ENCODE peak calls at places on chromosome 3, in nine cellular contexts. O is A673, S is tibial nerve, D is HCT116, Z is K562, N is heart left ventricle, Y is right lobe of liver, H is psoas muscle, B is PC-3. M is an unnamed sample. For H3K9me3, the result is how much of the 10 kb centered on the place peaks cover.

GRCh38 chr3:72675243-72675642 is 173.0 kb downstream of the SHQ1 start:
- DNase-seq in Y (no peak), O (no peak), N (no peak), H (no peak), Z (no peak), B (no peak), S (no peak), D (no peak), M (no peak)

GRCh38 chr3:159182961-159183360 is 381.1 kb downstream of the MFSD1 start:
- DNase-seq in B (no peak), S (no peak), N (no peak), Z (no peak), H (no peak), D (no peak), O (no peak), Y (no peak), M (no peak)

GRCh38 chr3:172701758-172702157 is 9.1 kb downstream of the NCEH1 start:
- DNase-seq in Y (no peak), O (no peak), N (no peak), H (no peak), S (no peak), B (no peak), Z (no peak), D (no peak), M (no peak)

GRCh38 chr3:1294566-1294965 is 201.7 kb downstream of the CNTN6 start:
- DNase-seq in Y (no peak), Z (no peak), N (no peak), B (no peak), H (no peak), D (no peak), S (no peak), O (no peak), M (no peak)

GRCh38 chr3:126106336-126107202 is 22.6 kb upstream of the SLC41A3 start:
- DNase-seq in N (no peak), D (no peak), Z (no peak), S (no peak), O (no peak), Y (peak), B (no peak), H (no peak), M (no peak)

GRCh38 chr3:52109556-52110380 is 44.5 kb downstream of the POC1A start:
- DNase-seq in H (no peak), Z (no peak), O (no peak), N (no peak), S (no peak), B (no peak), Y (no peak), D (no peak), M (no peak)

GRCh38 chr3:149832086-149832485 is 19.1 kb downstream of the RNF13 start:
- DNase-seq in Y (no peak), D (no peak), Z (no peak), O (no peak), H (no peak), S (no peak), N (no peak), B (no peak), M (no peak)

GRCh38 chr3:57544181-57545125 is at the start of gene DNAH12:
- DNase-seq in B (peak), S (no peak), Z (peak), D (no peak), Y (peak), O (peak), N (no peak), H (no peak), M (peak)

GRCh38 chr3:159914421-159914820 is 74.2 kb upstream of the IL12A start:
- DNase-seq in S (no peak), D (no peak), Y (no peak), B (no peak), Z (no peak), N (no peak), H (no peak), O (no peak), M (no peak)

GRCh38 chr3:113084777-113085176 is 94.0 kb downstream of the GTPBP8 start:
- DNase-seq in H (peak), N (peak), S (peak), O (peak), D (no peak), B (peak), Y (no peak), Z (no peak), M (no peak)

GRCh38 chr3:169855514-169855913 is 14.2 kb downstream of the LRRC31 start:
- DNase-seq in S (no peak), N (no peak), Z (no peak), H (no peak), Y (no peak), O (no peak), D (no peak), B (no peak), M (no peak)

GRCh38 chr3:117611242-117611641 is 901.7 kb downstream of the TUSC7 start:
- DNase-seq in O (peak), Z (no peak), S (no peak), N (no peak), D (no peak), B (no peak), Y (no peak), H (no peak), M (peak)

GRCh38 chr3:70261283-70261682 is 51.2 kb downstream of the MDFIC2 start:
- DNase-seq in S (no peak), Z (no peak), H (no peak), Y (no peak), N (no peak), D (no peak), B (peak), O (no peak), M (no peak)

GRCh38 chr3:33277193-33277882 is at the start of gene FBXL2:
- DNase-seq in N (peak), O (peak), Z (peak), H (peak), B (peak), Y (peak), D (peak), S (peak), M (peak)

GRCh38 chr3:63969866-63970265 is 53.4 kb downstream of the PSMD6 start:
- DNase-seq in B (no peak), H (no peak), Y (no peak), S (no peak), N (no peak), O (no peak), Z (no peak), D (no peak), M (no peak)

GRCh38 chr3:176650478-176650877 is 546.8 kb downstream of the TBL1XR1 start:
- DNase-seq in B (peak), O (no peak), S (no peak), Y (no peak), D (no peak), Z (peak), H (no peak), N (no peak), M (no peak)

GRCh38 chr3:173841334-173841733 is 443.8 kb downstream of the NLGN1 start:
- DNase-seq in Z (no peak), B (no peak), S (no peak), D (no peak), H (no peak), O (no peak), Y (no peak), N (no peak), M (no peak)

GRCh38 chr3:86388848-86389247 is 602.1 kb downstream of the VGLL3 start:
- DNase-seq in B (peak), N (no peak), D (no peak), Z (no peak), H (no peak), O (peak), S (no peak), Y (no peak), M (peak)

GRCh38 chr3:65436580-65436979 is 602.1 kb downstream of the MAGI1 start:
- DNase-seq in Z (no peak), Y (no peak), N (no peak), O (peak), S (no peak), B (peak), H (no peak), D (no peak), M (peak)

GRCh38 chr3:124761935-124762334 is 31.7 kb downstream of the UMPS start:
- DNase-seq in D (no peak), Z (no peak), H (no peak), O (no peak), Y (no peak), B (no peak), S (no peak), N (no peak), M (no peak)

GRCh38 chr3:139281512-139282196 is 62.2 kb upstream of the MRPS22 start:
- DNase-seq in Y (no peak), H (no peak), D (no peak), S (no peak), B (no peak), N (no peak), Z (no peak), O (peak), M (peak)

GRCh38 chr3:11413071-11413470 is 140.9 kb downstream of the ATG7 start:
- DNase-seq in O (no peak), H (no peak), Y (no peak), N (no peak), Z (no peak), B (no peak), D (no peak), S (no peak), M (no peak)

GRCh38 chr3:138781012-138781470 is 53.7 kb downstream of the PIK3CB start:
- DNase-seq in N (no peak), S (no peak), O (no peak), D (no peak), B (no peak), Z (no peak), H (no peak), Y (no peak), M (no peak)

GRCh38 chr3:150082898-150083652 is 112.4 kb upstream of the PFN2 start:
- DNase-seq in H (no peak), N (no peak), Y (no peak), Z (no peak), O (no peak), D (no peak), S (no peak), B (no peak), M (no peak)

GRCh38 chr3:185290266-185290665 is 36.4 kb upstream of the EHHADH start:
- DNase-seq in O (no peak), Z (no peak), Y (no peak), D (no peak), N (no peak), B (no peak), H (no peak), S (no peak), M (no peak)

GRCh38 chr3:150469931-150470740 is 62.0 kb downstream of the TSC22D2 start:
- DNase-seq in B (peak), S (no peak), D (peak), N (no peak), O (no peak), Y (no peak), Z (no peak), H (no peak), M (no peak)

GRCh38 chr3:121998588-121999473 is 23.2 kb downstream of the ILDR1 start:
- DNase-seq in B (no peak), Y (no peak), Z (no peak), N (no peak), S (no peak), O (no peak), H (no peak), D (no peak), M (no peak)

GRCh38 chr3:7484636-7485035 is 623.7 kb downstream of the GRM7 start:
- DNase-seq in H (no peak), D (no peak), O (peak), Z (no peak), S (no peak), N (no peak), B (no peak), Y (no peak), M (no peak)

GRCh38 chr3:52892625-52893311 is 4.6 kb downstream of the STIMATE start:
- DNase-seq in B (no peak), N (no peak), H (no peak), S (no peak), D (no peak), O (no peak), Z (no peak), Y (no peak), M (no peak)

GRCh38 chr3:120487079-120487693 is 36.4 kb upstream of the FSTL1 start:
- DNase-seq in O (no peak), H (peak), D (no peak), B (peak), N (no peak), Y (no peak), S (peak), Z (no peak), M (no peak)

GRCh38 chr3:51436998-51437639 is 46.0 kb downstream of the RBM15B start:
- DNase-seq in Z (no peak), Y (no peak), N (no peak), O (no peak), D (no peak), S (no peak), B (peak), H (no peak), M (no peak)

GRCh38 chr3:108297636-108298035 is 1.3 kb downstream of the HHLA2 start:
- DNase-seq in O (no peak), N (no peak), Z (no peak), B (no peak), H (no peak), Y (peak), S (no peak), D (no peak), M (no peak)

GRCh38 chr3:105915524-105915923 is 46.7 kb upstream of the CBLB start:
- DNase-seq in Z (no peak), O (no peak), D (no peak), Y (no peak), S (no peak), H (no peak), N (no peak), B (peak), M (no peak)

GRCh38 chr3:79497447-79498111 is 270.2 kb downstream of the ROBO1 start:
- DNase-seq in Z (peak), D (no peak), O (peak), S (no peak), H (no peak), B (peak), Y (no peak), N (no peak), M (no peak)

GRCh38 chr3:181362378-181362777 is 349.3 kb upstream of the SOX2 start:
- DNase-seq in S (no peak), O (no peak), Y (no peak), D (no peak), Z (no peak), N (peak), B (peak), H (no peak), M (no peak)

GRCh38 chr3:183987014-183987600 is 30.6 kb downstream of the ABCC5 start:
- DNase-seq in S (no peak), N (no peak), H (no peak), O (no peak), D (no peak), Y (no peak), B (no peak), Z (no peak), M (no peak)
- H3K9me3 ChIP-seq in S (under half), N (under half), H (under half), O (under half), D (under half), Y (under half), B (under half), Z (under half), M (under half)

GRCh38 chr3:27253831-27254230 is 115.4 kb downstream of the NEK10 start:
- DNase-seq in D (peak), H (no peak), S (peak), O (peak), Z (no peak), Y (peak), B (peak), N (no peak), M (peak)
- TF ChIP-seq CTCF in D (peak), H (peak), S (peak), O (peak), Z (no peak), Y (peak), B (peak), N (no peak), M (peak)

GRCh38 chr3:153291052-153291689 is 129.1 kb downstream of the RAP2B start:
- DNase-seq in B (peak), H (no peak), Z (peak), O (peak), S (no peak), N (no peak), Y (no peak), D (peak), M (peak)

GRCh38 chr3:153289334-153289808 is 127.3 kb downstream of the RAP2B start:
- DNase-seq in D (no peak), N (no peak), S (no peak), H (no peak), Y (no peak), O (peak), B (peak), Z (peak), M (no peak)

GRCh38 chr3:153295906-153296305 is 133.9 kb downstream of the RAP2B start:
- DNase-seq in Y (no peak), S (no peak), B (no peak), N (no peak), D (no peak), Z (no peak), H (no peak), O (no peak), M (no peak)

GRCh38 chr3:153290278-153291015 is 128.4 kb downstream of the RAP2B start:
- DNase-seq in H (no peak), B (peak), Z (no peak), D (no peak), S (no peak), N (no peak), Y (no peak), O (no peak), M (peak)

DNA sequence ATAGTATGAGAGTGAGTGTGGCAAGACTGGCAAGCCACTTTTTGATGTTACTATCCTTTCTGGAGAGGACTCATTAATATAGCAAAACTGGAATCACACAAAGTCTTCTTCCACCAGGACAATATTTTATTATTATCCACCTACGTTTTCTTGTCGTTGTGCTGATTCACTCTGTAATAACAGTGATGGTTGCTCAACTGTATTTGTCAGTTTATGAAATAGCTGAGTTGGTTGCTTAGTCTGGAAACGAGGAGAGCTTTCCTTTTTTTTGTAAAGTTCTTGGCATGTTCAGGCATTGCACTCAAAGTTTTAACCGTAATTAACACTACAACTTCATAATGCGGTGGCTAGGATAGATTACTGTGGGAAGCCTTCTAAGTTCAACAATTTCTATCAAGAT is 131.2 kb downstream of the RAP2B start:
- DNase-seq in O (no peak), N (no peak), Y (no peak), B (peak), H (no peak), Z (no peak), S (no peak), D (no peak), M (no peak)
- H3K27ac ChIP-seq in O (no peak), N (no peak), Y (no peak), B (no peak), H (no peak), Z (peak), S (peak), D (no peak), M (no peak)

GRCh38 chr3:16079519-16079918 is 95.0 kb upstream of the GALNT15 start:
- DNase-seq in Y (no peak), Z (no peak), H (no peak), B (peak), S (no peak), D (no peak), O (no peak), N (no peak), M (no peak)

GRCh38 chr3:16085884-16086608 is 88.4 kb upstream of the GALNT15 start:
- DNase-seq in S (peak), Y (peak), O (no peak), Z (no peak), D (no peak), H (peak), N (peak), B (no peak), M (no peak)

GRCh38 chr3:16084887-16085286 is 89.6 kb upstream of the GALNT15 start:
- DNase-seq in D (no peak), Z (no peak), O (no peak), B (peak), H (no peak), N (no peak), S (no peak), Y (no peak), M (no peak)

GRCh38 chr3:16085410-16085809 is 89.1 kb upstream of the GALNT15 start:
- DNase-seq in O (no peak), N (no peak), H (no peak), S (no peak), Z (no peak), Y (no peak), B (no peak), D (no peak), M (no peak)

GRCh38 chr3:16081661-16082060 is 92.8 kb upstream of the GALNT15 start:
- DNase-seq in S (no peak), B (no peak), D (no peak), O (no peak), Y (no peak), H (no peak), N (no peak), Z (no peak), M (no peak)
- H3K9me3 ChIP-seq in S (under half), B (under half), D (under half), O (under half), Y (under half), H (under half), N (under half), Z (under half), M (under half)

GRCh38 chr3:4801924-4802323 is 177.3 kb upstream of the BHLHE40 start:
- DNase-seq in O (no peak), Y (no peak), B (no peak), Z (no peak), D (no peak), N (no peak), S (no peak), H (no peak), M (no peak)

GRCh38 chr3:4797201-4797600 is 182.0 kb upstream of the BHLHE40 start:
- DNase-seq in N (no peak), Z (no peak), S (no peak), B (no peak), D (no peak), Y (no peak), O (no peak), H (no peak), M (no peak)

GRCh38 chr3:4799266-4800256 is 179.7 kb upstream of the BHLHE40 start:
- DNase-seq in Y (no peak), B (no peak), S (no peak), O (no peak), H (no peak), Z (no peak), D (no peak), N (no peak), M (no peak)

GRCh38 chr3:4802903-4803302 is 176.3 kb upstream of the BHLHE40 start:
- DNase-seq in O (no peak), N (no peak), S (no peak), B (no peak), D (no peak), H (no peak), Z (no peak), Y (no peak), M (no peak)

DNA sequence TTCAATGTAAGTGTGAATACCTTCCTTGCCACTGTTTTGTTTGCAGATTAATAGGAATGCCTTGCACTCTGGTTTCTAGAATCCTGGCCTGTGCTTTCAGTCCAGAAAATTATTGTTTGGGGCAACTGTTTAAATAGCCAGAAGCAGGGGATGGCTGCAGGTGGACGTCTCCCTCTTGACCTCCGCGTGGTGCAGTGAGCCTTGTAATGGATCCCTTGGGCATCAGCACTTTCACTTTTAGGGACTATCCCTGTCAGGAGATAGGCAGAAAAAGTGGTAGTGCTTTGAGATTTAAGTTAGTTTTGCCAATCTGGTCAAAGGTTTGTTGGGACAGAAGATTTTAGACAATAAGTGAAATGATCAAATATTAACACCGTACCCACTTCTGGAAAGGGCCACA is 178.6 kb upstream of the BHLHE40 start:
- DNase-seq in N (no peak), Z (no peak), S (no peak), D (no peak), H (no peak), B (no peak), Y (peak), O (no peak), M (no peak)
- TF ChIP-seq CTCF in N (no peak), Z (peak), S (no peak), D (no peak), H (no peak), B (no peak), Y (no peak), O (no peak), M (no peak)

GRCh38 chr3:38996193-38996592 is 55.6 kb downstream of the SCN11A start:
- DNase-seq in Y (no peak), B (no peak), N (no peak), O (no peak), S (no peak), H (no peak), Z (no peak), D (no peak), M (no peak)

GRCh38 chr3:39005295-39005694 is 46.4 kb downstream of the SCN11A start:
- DNase-seq in B (no peak), O (no peak), D (no peak), H (no peak), Y (no peak), S (no peak), N (no peak), Z (no peak), M (no peak)

GRCh38 chr3:38998086-38998485 is 53.7 kb downstream of the SCN11A start:
- DNase-seq in O (no peak), H (no peak), D (no peak), N (no peak), Y (no peak), B (peak), Z (no peak), S (no peak), M (no peak)

GRCh38 chr3:39000008-39000450 is 51.7 kb downstream of the SCN11A start:
- DNase-seq in N (no peak), Z (peak), B (peak), Y (no peak), D (peak), S (no peak), H (no peak), O (peak), M (no peak)
- H3K27ac ChIP-seq in N (no peak), Z (no peak), B (no peak), Y (no peak), D (no peak), S (no peak), H (no peak), O (no peak), M (no peak)

GRCh38 chr3:25252291-25252690 is 175.8 kb upstream of the RARB start:
- DNase-seq in B (no peak), N (no peak), H (no peak), S (no peak), Z (no peak), O (no peak), Y (no peak), D (no peak), M (no peak)
- H3K9me3 ChIP-seq in B (under half), N (under half), H (under half), S (under half), Z (under half), O (under half), Y (under half), D (under half), M (under half)

M was measured in WERI-Rb-1.